ENCODE peak calls at places on chromosomes 5 and 9, in four cellular contexts. Z is thoracic aorta; W is CD4-positive, alpha-beta memory T cell; R is mesenchymal stem cell. B is an unnamed sample.

GRCh38 chr5:78920604-78921003 is 64.5 kb downstream of the ARSB start:
- DNase-seq in Z (no peak), W (no peak), R (peak; percentile 45), B (peak; percentile 49)

GRCh38 chr9:110997847-110998246 is 40.4 kb downstream of the LPAR1 start:
- DNase-seq in Z (no peak), W (no peak), R (no peak), B (no peak)

GRCh38 chr9:17795708-17796107 is 216.8 kb downstream of the SH3GL2 start:
- DNase-seq in Z (no peak), W (no peak), R (peak; percentile 1), B (no peak)

GRCh38 chr5:134554319-134555222 is 29.1 kb downstream of the JADE2 start:
- DNase-seq in Z (no peak), W (peak; percentile 84), R (peak; percentile 54), B (peak; percentile 85)

GRCh38 chr9:88949961-88950340 is 41.3 kb upstream of the S1PR3 start:
- DNase-seq in Z (no peak), W (no peak), R (peak; percentile 33), B (peak; percentile 18)

GRCh38 chr9:38435526-38435925 is 11.3 kb upstream of the IGFBPL1 start:
- DNase-seq in Z (no peak), W (no peak), R (no peak), B (peak; percentile 9)

GRCh38 chr5:67416133-67416937 is 219.7 kb upstream of the CD180 start:
- DNase-seq in Z (no peak), W (peak; percentile 27), R (no peak), B (no peak)

GRCh38 chr5:127040779-127041520 is 10.6 kb upstream of the MARCHF3 start:
- DNase-seq in Z (no peak), W (no peak), R (no peak), B (no peak)

GRCh38 chr5:56498759-56499395 is 265.7 kb upstream of the ANKRD55 start:
- DNase-seq in Z (no peak), W (no peak), R (no peak), B (no peak)

GRCh38 chr9:36289836-36290435 is 31.7 kb upstream of the GNE start:
- DNase-seq in Z (no peak), W (no peak), R (no peak), B (no peak)

GRCh38 chr5:150540615-150541396 is 32.9 kb downstream of the NDST1 start:
- DNase-seq in Z (peak; percentile 83), W (no peak), R (peak; percentile 92), B (peak; percentile 95)

GRCh38 chr9:27340876-27341540 is 44.1 kb upstream of the EQTN start:
- DNase-seq in Z (no peak), W (no peak), R (no peak), B (no peak)

GRCh38 chr9:105439428-105439827 is 8.4 kb upstream of the FSD1L start:
- DNase-seq in Z (no peak), W (no peak), R (no peak), B (no peak)

GRCh38 chr9:120869726-120870125 is 7.3 kb downstream of the PHF19 start:
- DNase-seq in Z (no peak), W (no peak), R (no peak), B (no peak)

GRCh38 chr5:168312606-168313297 is 21.3 kb downstream of the WWC1 start:
- DNase-seq in Z (no peak), W (no peak), R (no peak), B (no peak)

GRCh38 chr9:127263664-127264063 is 910 bp upstream of the GARNL3 start:
- DNase-seq in Z (no peak), W (no peak), R (no peak), B (peak; percentile 33)

GRCh38 chr5:148224131-148224742 is 14.1 kb upstream of the MARCOL start:
- DNase-seq in Z (no peak), W (no peak), R (no peak), B (no peak)

GRCh38 chr9:8270235-8270634 is 470.7 kb upstream of the DMAC1 start:
- DNase-seq in Z (no peak), W (no peak), R (no peak), B (no peak)

GRCh38 chr9:13503599-13503998 is 224.1 kb upstream of the MPDZ start:
- DNase-seq in Z (no peak), W (no peak), R (no peak), B (no peak)

GRCh38 chr5:129172561-129172960 is 78.0 kb downstream of the ISOC1 start:
- DNase-seq in Z (no peak), W (no peak), R (peak; percentile 39), B (peak; percentile 66)

GRCh38 chr5:125148706-125149105 is 402.3 kb upstream of the ZNF608 start:
- DNase-seq in Z (no peak), W (no peak), R (peak; percentile 50), B (peak; percentile 55)

GRCh38 chr5:159262472-159262858 is 625 bp upstream of the UBLCP1 start:
- DNase-seq in Z (no peak), W (peak; percentile 42), R (no peak), B (peak; percentile 24)

GRCh38 chr5:29930316-29930715 is 1263.2 kb upstream of the CDH6 start:
- DNase-seq in Z (no peak), W (no peak), R (no peak), B (no peak)

GRCh38 chr9:71767421-71768321 is 642 bp downstream of the CEMIP2 start:
- DNase-seq in Z (no peak), W (peak; percentile 39), R (peak; percentile 43), B (peak; percentile 72)

GRCh38 chr9:32412440-32412839 is 28.0 kb downstream of the ACO1 start:
- DNase-seq in Z (no peak), W (no peak), R (no peak), B (no peak)

GRCh38 chr9:35686222-35687203 is 3.2 kb downstream of the TPM2 start:
- DNase-seq in Z (no peak), W (no peak), R (peak; percentile 40), B (peak; percentile 42)

GRCh38 chr5:157890825-157891587 is 32.1 kb upstream of the CLINT1 start:
- DNase-seq in Z (no peak), W (no peak), R (no peak), B (no peak)

GRCh38 chr5:136162001-136162400 is 29.4 kb downstream of the SMAD5 start:
- DNase-seq in Z (no peak), W (no peak), R (no peak), B (no peak)

GRCh38 chr9:129357773-129358250 is 179.8 kb upstream of the IER5L start:
- DNase-seq in Z (no peak), W (no peak), R (no peak), B (no peak)

GRCh38 chr5:171449426-171449825 is 30.0 kb downstream of the FGF18 start:
- DNase-seq in Z (no peak), W (no peak), R (no peak), B (no peak)

GRCh38 chr5:111404270-111404769 is 108.0 kb downstream of the STARD4 start:
- DNase-seq in Z (no peak), W (no peak), R (peak; percentile 36), B (no peak)

GRCh38 chr5:146940295-146940694 is 61.7 kb upstream of the PPP2R2B start:
- DNase-seq in Z (no peak), W (no peak), R (no peak), B (no peak)

GRCh38 chr9:114583776-114584175 is 3.8 kb upstream of the ATP6V1G1 start:
- DNase-seq in Z (no peak), W (no peak), R (no peak), B (no peak)
- H3K4me3 ChIP-seq in Z (no peak overlapping the region), W (no peak overlapping the region), R (no peak overlapping the region), B (no peak overlapping the region)

DNA sequence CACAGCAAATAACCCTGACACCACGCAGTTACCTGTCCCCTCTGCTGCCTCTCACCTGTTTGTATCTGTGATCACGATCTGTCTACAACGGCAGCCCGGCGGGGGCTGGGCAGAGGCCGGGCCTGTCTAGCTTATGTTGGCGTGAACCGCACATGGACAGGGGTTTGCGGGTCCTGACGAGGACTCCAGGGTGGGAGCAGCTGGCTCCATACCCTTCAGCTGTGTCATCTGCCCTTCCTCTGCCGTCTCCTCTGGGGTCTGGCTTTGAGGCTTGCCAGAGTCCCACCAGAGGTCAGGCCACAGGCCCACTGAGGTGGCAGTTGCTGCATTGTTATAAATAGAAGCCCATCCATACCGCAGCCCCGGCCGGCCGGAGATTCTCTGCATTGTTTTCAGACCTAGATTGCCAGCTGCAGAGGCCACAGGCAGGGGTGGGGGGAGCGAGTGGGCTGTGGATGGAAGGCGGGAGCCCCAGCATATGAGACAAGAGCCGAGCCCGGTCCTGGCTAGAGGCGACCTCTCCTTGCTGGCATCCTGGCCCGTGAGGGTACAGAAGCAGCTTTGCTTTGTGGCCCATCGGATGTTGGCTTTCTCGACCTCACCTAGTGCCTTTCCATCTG is 37.8 kb downstream of the FAM78A start:
- DNase-seq in Z (no peak), W (no peak), R (peak; percentile 53), B (peak; percentile 13)
- H3K4me1 ChIP-seq in Z (peaks cover 20% of the 10 kb centered on the region), W (peaks cover 60% of the 10 kb centered on the region), R (peaks cover 16% of the 10 kb centered on the region), B (peaks cover 14% of the 10 kb centered on the region)

GRCh38 chr5:138033275-138033808 is 463 bp upstream of the FAM13B start:
- DNase-seq in Z (no peak), W (no peak), R (peak; percentile 29), B (peak; percentile 42)
- H3K4me3 ChIP-seq in Z (peak overlapping the region; percentile 100), W (peak overlapping the region; percentile 83), R (peak overlapping the region; percentile 92), B (peak overlapping the region; percentile 92)

GRCh38 chr9:134764870-134765269 is 115.7 kb upstream of the FCN2 start:
- DNase-seq in Z (no peak), W (no peak), R (no peak), B (no peak)

GRCh38 chr9:134765785-134766184 is 114.8 kb upstream of the FCN2 start:
- DNase-seq in Z (no peak), W (no peak), R (no peak), B (no peak)

GRCh38 chr9:134768332-134769083 is 112.1 kb upstream of the FCN2 start:
- DNase-seq in Z (no peak), W (no peak), R (no peak), B (no peak)

GRCh38 chr9:134769084-134769455 is 111.5 kb upstream of the FCN2 start:
- DNase-seq in Z (no peak), W (no peak), R (no peak), B (no peak)

DNA sequence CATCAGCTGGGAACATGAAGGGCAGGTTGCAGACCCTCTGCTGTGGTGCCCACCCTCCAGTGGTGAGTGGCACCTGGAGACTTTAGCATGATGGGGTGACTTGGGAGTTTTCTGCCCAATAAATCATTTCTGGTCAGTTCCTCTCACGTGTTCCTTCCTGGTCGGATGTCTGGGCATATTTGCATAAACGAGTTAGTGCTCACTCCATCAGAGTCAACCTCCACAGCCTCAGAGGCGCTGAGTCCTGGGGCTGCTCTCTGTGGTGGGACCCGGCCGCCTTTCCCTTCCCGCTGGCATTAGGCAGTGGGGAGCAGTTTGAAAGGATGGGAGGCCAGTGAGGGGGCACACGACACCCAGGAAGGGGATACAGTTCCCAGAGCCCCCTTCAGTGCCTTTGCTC is 114.0 kb upstream of the FCN2 start:
- DNase-seq in Z (no peak), W (no peak), R (no peak), B (no peak)
- H3K4me1 ChIP-seq in Z (peaks cover 13% of the 10 kb centered on the region), W (no peaks in the 10 kb centered on the region), R (no peaks in the 10 kb centered on the region), B (peaks cover 12% of the 10 kb centered on the region)